ENCODE peak calls at places on chromosomes 7 and 10, in nine cellular contexts. N is activated T-helper 1 cell treated with Interleukin-2 at 50 U/mL for 16 hours; D is stimulated activated CD4-positive, alpha-beta T cell treated with anti-CD3 and anti-CD28 coated beads, Interleukin-1b, Interleukin-23, amount 100 ng/mL, for 4 hours; V is fibroblast of pulmonary artery; S is KG1; E is stomach; G is frontal cortex; Y is colonic mucosa; O is T follicular helper cell. K is an unnamed sample.

GRCh38 chr7:26898917-26899316 is 34.5 kb upstream of the SKAP2 start:
- DNase-seq in N (no peak), D (no peak), V (no peak), S (no peak), E (no peak), G (no peak), Y (no peak), O (no peak), K (no peak)

GRCh38 chr10:121291828-121292227 is 306.4 kb downstream of the FGFR2 start:
- DNase-seq in N (no peak), D (no peak), V (no peak), S (no peak), E (no peak), G (no peak), Y (no peak), O (no peak), K (no peak)

GRCh38 chr7:9796241-9796640 is 1177.4 kb upstream of the PHF14 start:
- DNase-seq in N (no peak), D (no peak), V (no peak), S (no peak), E (no peak), G (no peak), Y (no peak), O (no peak), K (no peak)

GRCh38 chr10:95388539-95388938 is 97.7 kb upstream of the PDLIM1 start:
- DNase-seq in N (no peak), D (no peak), V (no peak), S (no peak), E (peak; percentile 67), G (no peak), Y (peak; percentile 40), O (no peak), K (no peak)

GRCh38 chr10:47269294-47269693 is 30.7 kb upstream of the GDF10 start:
- DNase-seq in N (no peak), D (no peak), V (no peak), S (no peak), E (no peak), G (no peak), Y (no peak), O (no peak), K (no peak)

GRCh38 chr7:130901209-130901783 is 167.3 kb upstream of the KLF14 start:
- DNase-seq in N (no peak), D (no peak), V (peak; percentile 95), S (no peak), E (peak; percentile 65), G (no peak), Y (peak; percentile 80), O (no peak), K (no peak)

GRCh38 chr10:69287181-69287580 is 8.9 kb downstream of the HK1 start:
- DNase-seq in N (no peak), D (no peak), V (no peak), S (no peak), E (no peak), G (no peak), Y (no peak), O (no peak), K (no peak)

GRCh38 chr7:132019718-132020117 is 463.3 kb upstream of the PODXL start:
- DNase-seq in N (no peak), D (no peak), V (no peak), S (no peak), E (no peak), G (no peak), Y (peak; percentile 42), O (no peak), K (no peak)

GRCh38 chr10:47055386-47056382 is 144.5 kb downstream of the PTPN20 start:
- DNase-seq in N (no peak), D (no peak), V (no peak), S (no peak), E (peak; percentile 5), G (no peak), Y (no peak), O (no peak), K (no peak)

GRCh38 chr10:124070666-124071065 is 22.7 kb downstream of the CHST15 start:
- DNase-seq in N (no peak), D (no peak), V (no peak), S (no peak), E (no peak), G (no peak), Y (no peak), O (no peak), K (no peak)

GRCh38 chr10:86362566-86363183 is 3.9 kb downstream of the GRID1 start:
- DNase-seq in N (no peak), D (no peak), V (no peak), S (no peak), E (no peak), G (no peak), Y (no peak), O (no peak), K (no peak)

GRCh38 chr7:123135960-123136359 is 63.8 kb downstream of the SLC13A1 start:
- DNase-seq in N (no peak), D (no peak), V (no peak), S (no peak), E (no peak), G (no peak), Y (no peak), O (no peak), K (no peak)

GRCh38 chr10:110165239-110165638 is 42.2 kb upstream of the MXI1 start:
- DNase-seq in N (no peak), D (no peak), V (no peak), S (no peak), E (no peak), G (no peak), Y (no peak), O (no peak), K (no peak)

GRCh38 chr10:21499910-21500577 is 25.4 kb downstream of the SKIDA1 start:
- DNase-seq in N (no peak), D (no peak), V (no peak), S (no peak), E (no peak), G (peak; percentile 19), Y (no peak), O (no peak), K (peak; percentile 79)

GRCh38 chr10:75525067-75525466 is 93.6 kb downstream of the LRMDA start:
- DNase-seq in N (no peak), D (no peak), V (no peak), S (no peak), E (no peak), G (no peak), Y (no peak), O (no peak), K (no peak)

GRCh38 chr10:113018034-113018433 is 68.0 kb downstream of the TCF7L2 start:
- DNase-seq in N (no peak), D (no peak), V (no peak), S (no peak), E (no peak), G (no peak), Y (no peak), O (no peak), K (no peak)

K was measured in esophagus muscularis mucosa.